ENCODE peak calls at places on chromosomes 6 and 20, in ten cellular contexts. One of them, this sample, is unnamed.

GRCh38 chr6:31655349-31656237 is at the start of gene APOM:
- DNase-seq in astrocyte of the spinal cord: no peak
- DNase-seq in heart right ventricle: no peak
- DNase-seq in fibroblast of lung: no peak
- DNase-seq in mammary epithelial cell: no peak
- DNase-seq in GM06990: no peak
- DNase-seq in AG10803: no peak
- DNase-seq in A549: no peak
- DNase-seq in IMR-90: no peak
- DNase-seq in uterus: no peak
- DNase-seq in this sample: no peak

GRCh38 chr6:132202569-132202968 is 198.7 kb downstream of the MOXD1 start:
- DNase-seq in astrocyte of the spinal cord: peak; percentile 86
- DNase-seq in heart right ventricle: peak; percentile 65
- DNase-seq in fibroblast of lung: peak; percentile 85
- DNase-seq in mammary epithelial cell: no peak
- DNase-seq in GM06990: no peak
- DNase-seq in AG10803: peak; percentile 87
- DNase-seq in A549: no peak
- DNase-seq in IMR-90: peak; percentile 96
- DNase-seq in uterus: no peak
- DNase-seq in this sample: no peak

GRCh38 chr6:52162940-52163908 is 23.0 kb upstream of the IL17A start:
- DNase-seq in astrocyte of the spinal cord: peak; percentile 4
- DNase-seq in heart right ventricle: no peak
- DNase-seq in fibroblast of lung: no peak
- DNase-seq in mammary epithelial cell: peak; percentile 34
- DNase-seq in GM06990: no peak
- DNase-seq in AG10803: peak; percentile 22
- DNase-seq in A549: peak; percentile 2
- DNase-seq in IMR-90: peak; percentile 30
- DNase-seq in uterus: no peak
- DNase-seq in this sample: no peak

GRCh38 chr6:170135821-170136471 is 154.9 kb downstream of the DLL1 start:
- DNase-seq in astrocyte of the spinal cord: no peak
- DNase-seq in heart right ventricle: no peak
- DNase-seq in fibroblast of lung: no peak
- DNase-seq in mammary epithelial cell: no peak
- DNase-seq in GM06990: no peak
- DNase-seq in AG10803: no peak
- DNase-seq in A549: no peak
- DNase-seq in IMR-90: no peak
- DNase-seq in uterus: no peak
- DNase-seq in this sample: no peak

GRCh38 chr20:41078329-41078728 is 49.7 kb downstream of the TOP1 start:
- DNase-seq in astrocyte of the spinal cord: peak; percentile 69
- DNase-seq in heart right ventricle: peak; percentile 32
- DNase-seq in fibroblast of lung: peak; percentile 62
- DNase-seq in mammary epithelial cell: peak; percentile 27
- DNase-seq in GM06990: no peak
- DNase-seq in AG10803: peak; percentile 65
- DNase-seq in A549: peak; percentile 15
- DNase-seq in IMR-90: peak; percentile 53
- DNase-seq in uterus: no peak
- DNase-seq in this sample: no peak

GRCh38 chr6:35096129-35096852 is 44.8 kb downstream of the TCP11 start:
- DNase-seq in astrocyte of the spinal cord: peak; percentile 66
- DNase-seq in heart right ventricle: no peak
- DNase-seq in fibroblast of lung: peak; percentile 92
- DNase-seq in mammary epithelial cell: peak; percentile 68
- DNase-seq in GM06990: no peak
- DNase-seq in AG10803: peak; percentile 84
- DNase-seq in A549: peak; percentile 23
- DNase-seq in IMR-90: peak; percentile 81
- DNase-seq in uterus: no peak
- DNase-seq in this sample: no peak

GRCh38 chr20:49445176-49445575 is 37.3 kb downstream of the KCNB1 start:
- DNase-seq in astrocyte of the spinal cord: no peak
- DNase-seq in heart right ventricle: no peak
- DNase-seq in fibroblast of lung: no peak
- DNase-seq in mammary epithelial cell: peak; percentile 22
- DNase-seq in GM06990: no peak
- DNase-seq in AG10803: no peak
- DNase-seq in A549: no peak
- DNase-seq in IMR-90: no peak
- DNase-seq in uterus: no peak
- DNase-seq in this sample: no peak

GRCh38 chr6:55141611-55142010 is 32.7 kb upstream of the HCRTR2 start:
- DNase-seq in astrocyte of the spinal cord: no peak
- DNase-seq in heart right ventricle: no peak
- DNase-seq in fibroblast of lung: no peak
- DNase-seq in mammary epithelial cell: no peak
- DNase-seq in GM06990: no peak
- DNase-seq in AG10803: no peak
- DNase-seq in A549: no peak
- DNase-seq in IMR-90: peak; percentile 30
- DNase-seq in uterus: no peak
- DNase-seq in this sample: no peak

GRCh38 chr6:2970753-2971419 is 481 bp downstream of the SERPINB6 start:
- DNase-seq in astrocyte of the spinal cord: peak; percentile 39
- DNase-seq in heart right ventricle: peak; percentile 84
- DNase-seq in fibroblast of lung: peak; percentile 56
- DNase-seq in mammary epithelial cell: peak; percentile 52
- DNase-seq in GM06990: no peak
- DNase-seq in AG10803: peak; percentile 40
- DNase-seq in A549: peak; percentile 41
- DNase-seq in IMR-90: peak; percentile 49
- DNase-seq in uterus: peak; percentile 70
- DNase-seq in this sample: peak; percentile 95

GRCh38 chr6:35062676-35063574 is 78.2 kb downstream of the TCP11 start:
- DNase-seq in astrocyte of the spinal cord: no peak
- DNase-seq in heart right ventricle: no peak
- DNase-seq in fibroblast of lung: no peak
- DNase-seq in mammary epithelial cell: no peak
- DNase-seq in GM06990: no peak
- DNase-seq in AG10803: no peak
- DNase-seq in A549: no peak
- DNase-seq in IMR-90: no peak
- DNase-seq in uterus: no peak
- DNase-seq in this sample: no peak

GRCh38 chr6:73722318-73723060 is 26.5 kb downstream of the CD109 start:
- DNase-seq in astrocyte of the spinal cord: peak; percentile 75
- DNase-seq in heart right ventricle: no peak
- DNase-seq in fibroblast of lung: peak; percentile 89
- DNase-seq in mammary epithelial cell: peak; percentile 87
- DNase-seq in GM06990: no peak
- DNase-seq in AG10803: peak; percentile 89
- DNase-seq in A549: no peak
- DNase-seq in IMR-90: peak; percentile 93
- DNase-seq in uterus: no peak
- DNase-seq in this sample: no peak
- H3K4me3 ChIP-seq in astrocyte of the spinal cord: no peak overlapping the region
- H3K4me3 ChIP-seq in heart right ventricle: no peak overlapping the region
- H3K4me3 ChIP-seq in fibroblast of lung: no peak overlapping the region
- H3K4me3 ChIP-seq in mammary epithelial cell: no peak overlapping the region
- H3K4me3 ChIP-seq in GM06990: no peak overlapping the region
- H3K4me3 ChIP-seq in AG10803: no peak overlapping the region
- H3K4me3 ChIP-seq in A549: no peak overlapping the region
- H3K4me3 ChIP-seq in IMR-90: no peak overlapping the region
- H3K4me3 ChIP-seq in uterus: no peak overlapping the region
- H3K4me3 ChIP-seq in this sample: no peak overlapping the region

GRCh38 chr6:98686008-98686601 is 148.3 kb upstream of the POU3F2 start:
- DNase-seq in astrocyte of the spinal cord: no peak
- DNase-seq in heart right ventricle: no peak
- DNase-seq in fibroblast of lung: no peak
- DNase-seq in mammary epithelial cell: no peak
- DNase-seq in GM06990: no peak
- DNase-seq in AG10803: no peak
- DNase-seq in A549: no peak
- DNase-seq in IMR-90: no peak
- DNase-seq in uterus: no peak
- DNase-seq in this sample: no peak

GRCh38 chr6:98687776-98688175 is 146.6 kb upstream of the POU3F2 start:
- DNase-seq in astrocyte of the spinal cord: no peak
- DNase-seq in heart right ventricle: no peak
- DNase-seq in fibroblast of lung: no peak
- DNase-seq in mammary epithelial cell: no peak
- DNase-seq in GM06990: no peak
- DNase-seq in AG10803: no peak
- DNase-seq in A549: no peak
- DNase-seq in IMR-90: no peak
- DNase-seq in uterus: no peak
- DNase-seq in this sample: no peak
- TF ChIP-seq CTCF in astrocyte of the spinal cord: no peak
- TF ChIP-seq CTCF in heart right ventricle: no peak
- TF ChIP-seq CTCF in fibroblast of lung: no peak
- TF ChIP-seq CTCF in mammary epithelial cell: no peak
- TF ChIP-seq CTCF in GM06990: no peak
- TF ChIP-seq CTCF in AG10803: no peak
- TF ChIP-seq CTCF in A549: no peak
- TF ChIP-seq CTCF in IMR-90: no peak
- TF ChIP-seq CTCF in uterus: no peak
- TF ChIP-seq CTCF in this sample: no peak

GRCh38 chr6:159061146-159061545 is 16.4 kb upstream of the TAGAP start:
- DNase-seq in astrocyte of the spinal cord: no peak
- DNase-seq in heart right ventricle: no peak
- DNase-seq in fibroblast of lung: no peak
- DNase-seq in mammary epithelial cell: no peak
- DNase-seq in GM06990: no peak
- DNase-seq in AG10803: no peak
- DNase-seq in A549: no peak
- DNase-seq in IMR-90: no peak
- DNase-seq in uterus: no peak
- DNase-seq in this sample: no peak

GRCh38 chr6:159061805-159062563 is 17.2 kb upstream of the TAGAP start:
- DNase-seq in astrocyte of the spinal cord: no peak
- DNase-seq in heart right ventricle: no peak
- DNase-seq in fibroblast of lung: no peak
- DNase-seq in mammary epithelial cell: no peak
- DNase-seq in GM06990: no peak
- DNase-seq in AG10803: no peak
- DNase-seq in A549: no peak
- DNase-seq in IMR-90: no peak
- DNase-seq in uterus: no peak
- DNase-seq in this sample: no peak

GRCh38 chr6:159062564-159062945 is 17.8 kb upstream of the TAGAP start:
- DNase-seq in astrocyte of the spinal cord: no peak
- DNase-seq in heart right ventricle: no peak
- DNase-seq in fibroblast of lung: no peak
- DNase-seq in mammary epithelial cell: no peak
- DNase-seq in GM06990: peak; percentile 59
- DNase-seq in AG10803: no peak
- DNase-seq in A549: no peak
- DNase-seq in IMR-90: no peak
- DNase-seq in uterus: no peak
- DNase-seq in this sample: no peak

GRCh38 chr6:159063549-159063948 is 18.8 kb upstream of the TAGAP start:
- DNase-seq in astrocyte of the spinal cord: no peak
- DNase-seq in heart right ventricle: no peak
- DNase-seq in fibroblast of lung: no peak
- DNase-seq in mammary epithelial cell: no peak
- DNase-seq in GM06990: no peak
- DNase-seq in AG10803: no peak
- DNase-seq in A549: no peak
- DNase-seq in IMR-90: no peak
- DNase-seq in uterus: no peak
- DNase-seq in this sample: no peak

GRCh38 chr6:159062965-159063364 is 18.2 kb upstream of the TAGAP start:
- DNase-seq in astrocyte of the spinal cord: no peak
- DNase-seq in heart right ventricle: no peak
- DNase-seq in fibroblast of lung: no peak
- DNase-seq in mammary epithelial cell: no peak
- DNase-seq in GM06990: no peak
- DNase-seq in AG10803: no peak
- DNase-seq in A549: no peak
- DNase-seq in IMR-90: no peak
- DNase-seq in uterus: no peak
- DNase-seq in this sample: no peak
- H3K4me3 ChIP-seq in astrocyte of the spinal cord: no peak overlapping the region
- H3K4me3 ChIP-seq in heart right ventricle: peak overlapping the region; percentile 10
- H3K4me3 ChIP-seq in fibroblast of lung: no peak overlapping the region
- H3K4me3 ChIP-seq in mammary epithelial cell: no peak overlapping the region
- H3K4me3 ChIP-seq in GM06990: no peak overlapping the region
- H3K4me3 ChIP-seq in AG10803: no peak overlapping the region
- H3K4me3 ChIP-seq in A549: no peak overlapping the region
- H3K4me3 ChIP-seq in IMR-90: no peak overlapping the region
- H3K4me3 ChIP-seq in uterus: no peak overlapping the region
- H3K4me3 ChIP-seq in this sample: no peak overlapping the region

DNA sequence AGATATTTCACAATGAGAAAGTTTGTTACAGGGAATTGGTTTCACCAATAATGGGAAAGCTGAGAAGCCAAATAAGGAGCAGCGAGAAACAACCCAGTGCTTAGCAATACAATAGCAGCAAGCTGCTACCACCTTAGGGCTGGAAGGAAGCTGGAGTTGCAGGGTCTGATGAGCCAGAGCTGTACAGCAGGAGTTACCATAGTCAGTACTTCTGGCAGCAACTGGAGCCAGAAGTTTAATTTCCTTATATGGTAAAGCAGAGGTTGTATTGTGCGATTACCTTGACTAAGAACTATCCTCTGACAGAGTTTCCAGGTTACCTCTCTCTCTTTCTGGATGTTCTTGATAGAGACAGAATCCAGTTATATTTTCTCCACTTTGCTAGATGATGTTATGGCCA is 137.1 kb upstream of the OLIG3 start:
- DNase-seq in astrocyte of the spinal cord: no peak
- DNase-seq in heart right ventricle: no peak
- DNase-seq in fibroblast of lung: peak; percentile 20
- DNase-seq in mammary epithelial cell: no peak
- DNase-seq in GM06990: peak; percentile 32
- DNase-seq in AG10803: no peak
- DNase-seq in A549: no peak
- DNase-seq in IMR-90: no peak
- DNase-seq in uterus: no peak
- DNase-seq in this sample: no peak
- TF ChIP-seq CTCF in astrocyte of the spinal cord: no peak
- TF ChIP-seq CTCF in heart right ventricle: no peak
- TF ChIP-seq CTCF in fibroblast of lung: no peak
- TF ChIP-seq CTCF in mammary epithelial cell: no peak
- TF ChIP-seq CTCF in GM06990: no peak
- TF ChIP-seq CTCF in AG10803: no peak
- TF ChIP-seq CTCF in A549: no peak
- TF ChIP-seq CTCF in IMR-90: no peak
- TF ChIP-seq CTCF in uterus: no peak
- TF ChIP-seq CTCF in this sample: no peak

This sample was measured in lower leg skin.